ENCODE peak calls at places on chromosome 20, in nine cellular contexts. M, W, P, R, B, U, L, A and E are unnamed samples.

GRCh38 chr20:33475381-33476160 is 14.3 kb upstream of the CBFA2T2 start:
- DNase-seq in M (no peak), W (peak; percentile 27), P (no peak), R (no peak), B (no peak), U (peak; percentile 53), L (no peak), A (no peak), E (no peak)

GRCh38 chr20:48823960-48824497 is 3.8 kb downstream of the PREX1 start:
- DNase-seq in M (peak; percentile 83), W (no peak), P (no peak), R (no peak), B (peak; percentile 64), U (no peak), L (no peak), A (no peak), E (peak; percentile 43)

GRCh38 chr20:55500130-55500529 is 505.2 kb downstream of the CBLN4 start:
- DNase-seq in M (no peak), W (peak; percentile 40), P (no peak), R (no peak), B (no peak), U (no peak), L (no peak), A (no peak), E (no peak)

GRCh38 chr20:31670371-31671228 is 32.9 kb downstream of the COX4I2 start:
- DNase-seq in M (no peak), W (peak; percentile 69), P (no peak), R (peak; percentile 61), B (no peak), U (no peak), L (peak; percentile 49), A (no peak), E (no peak)

GRCh38 chr20:20603339-20603990 is 109.0 kb downstream of the RALGAPA2 start:
- DNase-seq in M (no peak), W (no peak), P (no peak), R (peak; percentile 38), B (no peak), U (peak; percentile 55), L (no peak), A (no peak), E (peak; percentile 34)

GRCh38 chr20:22815206-22815551 is 219.9 kb upstream of the SSTR4 start:
- DNase-seq in M (no peak), W (no peak), P (no peak), R (no peak), B (no peak), U (no peak), L (no peak), A (no peak), E (no peak)

GRCh38 chr20:35146299-35146921 is 726 bp downstream of the EDEM2 start:
- DNase-seq in M (peak; percentile 19), W (no peak), P (no peak), R (no peak), B (no peak), U (peak; percentile 82), L (no peak), A (peak; percentile 45), E (no peak)

GRCh38 chr20:19815553-19815991 is 57.5 kb downstream of the RIN2 start:
- DNase-seq in M (peak; percentile 99), W (no peak), P (peak; percentile 96), R (no peak), B (peak; percentile 92), U (no peak), L (no peak), A (no peak), E (peak; percentile 98)

GRCh38 chr20:25453035-25453810 is 45.8 kb downstream of the GINS1 start:
- DNase-seq in M (peak; percentile 21), W (no peak), P (no peak), R (peak; percentile 1), B (peak; percentile 67), U (no peak), L (no peak), A (no peak), E (no peak)

DNA sequence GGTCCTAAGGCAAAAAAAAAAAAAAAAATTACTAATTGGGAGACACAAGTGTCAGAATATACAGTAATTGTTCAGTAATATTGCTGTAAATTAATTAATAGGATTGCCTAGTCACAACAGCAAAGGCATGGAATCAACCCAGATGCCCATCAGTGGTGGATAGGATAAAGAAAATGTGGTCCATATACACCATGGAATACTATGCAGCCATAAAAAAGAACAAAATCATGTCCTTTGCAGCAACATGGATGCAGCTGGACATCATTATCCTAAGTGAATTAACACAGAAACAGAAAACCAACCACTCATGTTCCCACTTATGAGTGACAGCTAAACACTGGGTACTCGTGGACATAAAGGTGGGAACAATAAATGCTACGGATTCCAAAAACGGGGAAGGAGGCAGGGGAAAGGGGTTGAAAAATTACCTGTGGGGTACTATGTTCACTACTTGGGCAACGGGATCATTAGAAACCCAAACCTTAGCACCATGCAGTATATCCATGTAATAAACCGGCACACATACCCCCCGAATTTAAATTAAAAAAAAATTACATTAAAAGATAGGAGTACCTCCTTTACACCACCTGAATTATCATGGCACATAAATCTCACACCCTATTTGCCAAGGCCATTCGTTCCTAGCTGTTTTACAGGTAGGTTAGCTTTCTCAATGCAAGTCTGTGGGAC is 689 bp upstream of the PFDN4 start:
- DNase-seq in M (no peak), W (no peak), P (no peak), R (no peak), B (no peak), U (no peak), L (peak; percentile 23), A (no peak), E (no peak)
- H3K4me3 ChIP-seq in M (no peak overlapping the region), W (peak overlapping the region; percentile 92), P (no peak overlapping the region), R (peak overlapping the region; percentile 91), B (peak overlapping the region; percentile 92), U (peak overlapping the region; percentile 95), L (no peak overlapping the region), A (peak overlapping the region; percentile 86), E (no peak overlapping the region)

GRCh38 chr20:6265204-6265904 is 142.5 kb upstream of the FERMT1 start:
- DNase-seq in M (peak; percentile 60), W (no peak), P (peak; percentile 4), R (no peak), B (peak; percentile 92), U (no peak), L (no peak), A (no peak), E (peak; percentile 23)
- TF ChIP-seq CTCF in M (peak; percentile 39), W (no peak), P (peak; percentile 17), R (peak; percentile 28), B (peak; percentile 49), U (peak; percentile 73), L (no peak), A (peak; percentile 45), E (peak; percentile 63)

GRCh38 chr20:56626367-56627121 is 2.6 kb upstream of the TFAP2C start:
- DNase-seq in M (peak; percentile 41), W (peak; percentile 13), P (no peak), R (no peak), B (peak; percentile 24), U (peak; percentile 91), L (no peak), A (no peak), E (no peak)

GRCh38 chr20:56628873-56629463 is at the start of gene TFAP2C:
- DNase-seq in M (peak; percentile 25), W (peak; percentile 81), P (no peak), R (peak; percentile 76), B (peak; percentile 45), U (peak; percentile 91), L (peak; percentile 81), A (peak; percentile 43), E (no peak)

GRCh38 chr20:56628015-56628872 is 862 bp upstream of the TFAP2C start:
- DNase-seq in M (no peak), W (no peak), P (no peak), R (peak; percentile 37), B (peak; percentile 21), U (peak; percentile 81), L (no peak), A (no peak), E (no peak)

GRCh38 chr20:56625837-56626236 is 3.3 kb upstream of the TFAP2C start:
- DNase-seq in M (no peak), W (no peak), P (no peak), R (no peak), B (no peak), U (peak; percentile 66), L (no peak), A (no peak), E (no peak)

GRCh38 chr20:56627122-56628014 is 1.7 kb upstream of the TFAP2C start:
- DNase-seq in M (no peak), W (no peak), P (no peak), R (no peak), B (no peak), U (peak; percentile 76), L (no peak), A (no peak), E (no peak)
- H3K4me3 ChIP-seq in M (no peak overlapping the region), W (no peak overlapping the region), P (no peak overlapping the region), R (no peak overlapping the region), B (no peak overlapping the region), U (peak overlapping the region; percentile 45), L (no peak overlapping the region), A (no peak overlapping the region), E (no peak overlapping the region)

GRCh38 chr20:17611540-17612286 is 41.8 kb downstream of the DSTN start:
- DNase-seq in M (peak; percentile 30), W (peak; percentile 53), P (no peak), R (no peak), B (peak; percentile 40), U (peak; percentile 61), L (no peak), A (peak; percentile 48), E (no peak)
- TF ChIP-seq CTCF in M (peak; percentile 42), W (peak; percentile 42), P (no peak), R (no peak), B (peak; percentile 46), U (peak; percentile 59), L (no peak), A (peak; percentile 48), E (peak; percentile 67)

DNA sequence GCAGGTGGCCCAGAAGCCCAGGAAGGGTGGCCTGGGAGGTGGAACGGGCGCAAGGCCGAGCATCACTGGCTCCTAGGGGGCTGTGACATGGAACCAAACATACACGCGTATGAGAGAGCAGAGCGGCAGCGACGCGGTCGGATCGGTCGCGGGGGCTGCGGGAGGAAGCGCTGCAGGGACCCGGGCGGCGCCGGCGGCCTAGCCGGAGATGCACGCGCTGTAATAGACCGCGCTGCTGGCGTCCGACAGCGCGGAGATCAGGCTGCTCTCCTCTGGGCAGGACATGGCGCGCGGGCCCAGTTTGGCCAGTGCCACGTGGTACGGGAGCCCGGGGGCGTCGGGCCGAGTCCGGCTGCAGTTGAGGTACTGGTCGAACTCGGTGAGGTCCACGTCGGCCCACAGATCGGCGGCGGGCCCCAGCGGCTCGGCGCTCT is 1.5 kb downstream of the SOX18 start:
- DNase-seq in M (no peak), W (no peak), P (no peak), R (no peak), B (no peak), U (no peak), L (no peak), A (no peak), E (no peak)
- H3K4me3 ChIP-seq in M (no peak overlapping the region), W (no peak overlapping the region), P (no peak overlapping the region), R (peak overlapping the region; percentile 22), B (no peak overlapping the region), U (peak overlapping the region; percentile 68), L (peak overlapping the region; percentile 67), A (peak overlapping the region; percentile 41), E (no peak overlapping the region)

GRCh38 chr20:44475694-44476560 is at the start of gene TTPAL:
- DNase-seq in M (peak; percentile 84), W (peak; percentile 94), P (no peak), R (peak; percentile 91), B (peak; percentile 89), U (peak; percentile 96), L (peak; percentile 90), A (peak; percentile 93), E (peak; percentile 37)
- TF ChIP-seq CTCF in M (peak; percentile 21), W (peak; percentile 34), P (peak; percentile 50), R (no peak), B (peak; percentile 36), U (peak; percentile 32), L (peak; percentile 17), A (peak; percentile 43), E (peak; percentile 43)

GRCh38 chr20:62389601-62390087 is 2.7 kb downstream of the RPS21 start:
- DNase-seq in M (no peak), W (no peak), P (no peak), R (no peak), B (no peak), U (no peak), L (no peak), A (no peak), E (no peak)
- H3K4me3 ChIP-seq in M (no peak overlapping the region), W (no peak overlapping the region), P (no peak overlapping the region), R (no peak overlapping the region), B (no peak overlapping the region), U (no peak overlapping the region), L (no peak overlapping the region), A (no peak overlapping the region), E (no peak overlapping the region)